ENCODE peak calls at places on chromosomes 6 and 20, in ten cellular contexts. V is NCI-H1105 treated with DMSO at 0.1 percent for 48 hours; K is stimulated activated CD4-positive, alpha-beta T cell treated with anti-CD3 and anti-CD28 coated beads, Interleukin-1b, Interleukin-23, amount 100 ng/mL, for 24 hours; O is EL; Q is NCI-H446 treated with DMSO at 0.1 percent for 48 hours; B is T-cell; S is SW480; I is naive thymus-derived CD8-positive, alpha-beta T cell; E is activated CD4-positive, alpha-beta T cell treated with anti-CD3 and anti-CD28 coated beads, Interleukin-2, amount 50 U/mL, for 1 hour; Z is posterior cingulate gyrus. P is an unnamed sample.

GRCh38 chr20:25470045-25470444 is 62.6 kb downstream of the GINS1 start:
- DNase-seq in O (peak; percentile 13), B (peak; percentile 26), V (peak; percentile 14), I (peak; percentile 12), Q (no peak), E (peak; percentile 51), S (peak; percentile 25), Z (peak; percentile 65), K (no peak), P (peak; percentile 26)

GRCh38 chr6:167443098-167443680 is 118.3 kb downstream of the TTLL2 start:
- DNase-seq in B (no peak), O (no peak), Z (no peak), E (no peak), Q (no peak), I (no peak), K (no peak), V (no peak), S (no peak), P (no peak)

GRCh38 chr20:58466729-58467571 is 48.2 kb downstream of the APCDD1L start:
- DNase-seq in Q (no peak), E (no peak), O (no peak), B (no peak), V (no peak), K (no peak), S (no peak), Z (no peak), I (no peak), P (no peak)

GRCh38 chr6:40586800-40587201 is 363 bp downstream of the LRFN2 start:
- DNase-seq in V (peak; percentile 56), E (no peak), Q (no peak), S (no peak), Z (peak; percentile 85), O (no peak), K (no peak), B (no peak), I (peak; percentile 10), P (no peak)

GRCh38 chr20:61458146-61458746 is 206.2 kb downstream of the CDH4 start:
- DNase-seq in Q (no peak), O (no peak), S (no peak), I (no peak), Z (no peak), V (no peak), K (no peak), E (no peak), B (no peak), P (no peak)

GRCh38 chr6:166640342-166641043 is 13.4 kb upstream of the RPS6KA2 start:
- DNase-seq in B (no peak), S (no peak), E (no peak), O (no peak), V (no peak), Z (no peak), K (no peak), Q (no peak), I (no peak), P (no peak)

GRCh38 chr6:39821014-39821738 is 29.0 kb downstream of the DAAM2 start:
- DNase-seq in E (no peak), Z (no peak), I (no peak), Q (no peak), B (no peak), S (no peak), V (no peak), O (no peak), K (no peak), P (no peak)

GRCh38 chr6:135993321-135993720 is 141.8 kb downstream of the PDE7B start:
- DNase-seq in Z (no peak), I (no peak), Q (no peak), V (no peak), E (no peak), B (no peak), O (no peak), K (no peak), S (no peak), P (no peak)

GRCh38 chr20:57582029-57582378 is 21.1 kb downstream of the PCK1 start:
- DNase-seq in Z (no peak), I (no peak), V (no peak), Q (no peak), E (no peak), O (no peak), B (no peak), K (no peak), S (no peak), P (no peak)

GRCh38 chr6:75481394-75481793 is 12.2 kb downstream of the FILIP1 start:
- DNase-seq in S (no peak), Q (no peak), B (no peak), K (no peak), Z (no peak), E (no peak), I (no peak), V (no peak), O (peak; percentile 25), P (no peak)

GRCh38 chr6:143222758-143223334 is 162.2 kb downstream of the AIG1 start:
- DNase-seq in B (no peak), O (no peak), Z (no peak), E (no peak), K (no peak), V (no peak), I (no peak), Q (peak; percentile 40), S (no peak), P (no peak)

GRCh38 chr6:44253307-44254101 is 3.8 kb downstream of the SLC35B2 start:
- DNase-seq in E (peak; percentile 64), Z (no peak), V (peak; percentile 25), I (no peak), S (peak; percentile 48), K (no peak), Q (no peak), B (peak; percentile 57), O (peak; percentile 65), P (peak; percentile 53)

GRCh38 chr6:137415127-137415833 is 78.9 kb downstream of the OLIG3 start:
- DNase-seq in E (peak; percentile 56), Z (peak; percentile 71), V (no peak), B (peak; percentile 50), O (peak; percentile 66), I (peak; percentile 68), K (peak; percentile 38), Q (no peak), S (peak; percentile 36), P (peak; percentile 63)

GRCh38 chr6:110708295-110708965 is 106.8 kb downstream of the CDK19 start:
- DNase-seq in K (no peak), B (no peak), V (no peak), S (no peak), I (no peak), Z (no peak), Q (no peak), E (no peak), O (peak; percentile 39), P (no peak)

GRCh38 chr6:14950970-14951276 is 294.9 kb upstream of the JARID2 start:
- DNase-seq in S (no peak), O (no peak), I (no peak), B (no peak), E (no peak), K (no peak), V (no peak), Q (no peak), Z (no peak), P (no peak)

GRCh38 chr6:53956068-53956711 is 155.1 kb upstream of the MLIP start:
- DNase-seq in V (peak; percentile 86), E (no peak), S (peak; percentile 74), K (no peak), Q (peak; percentile 75), I (no peak), Z (peak; percentile 89), O (peak; percentile 75), B (no peak), P (no peak)

GRCh38 chr20:53434662-53435061 is 159.0 kb downstream of the ZNF217 start:
- DNase-seq in I (no peak), B (no peak), K (no peak), E (no peak), Q (peak; percentile 56), S (no peak), O (no peak), V (peak; percentile 56), Z (no peak), P (no peak)

GRCh38 chr6:81769834-81770233 is 17.4 kb upstream of the TENT5A start:
- DNase-seq in O (peak; percentile 70), S (peak; percentile 27), K (no peak), Z (no peak), E (no peak), I (no peak), Q (no peak), B (no peak), V (peak; percentile 63), P (no peak)

GRCh38 chr6:170185175-170185970 is 105.5 kb downstream of the DLL1 start:
- DNase-seq in S (no peak), K (no peak), Z (no peak), V (no peak), O (no peak), I (no peak), Q (no peak), E (no peak), B (no peak), P (no peak)

GRCh38 chr6:7684843-7685242 is 41.1 kb upstream of the BMP6 start:
- DNase-seq in B (no peak), S (no peak), O (no peak), K (no peak), V (no peak), I (no peak), Z (no peak), Q (no peak), E (no peak), P (no peak)

GRCh38 chr6:157304840-157305675 is 18.3 kb downstream of the TMEM242 start:
- DNase-seq in E (no peak), O (peak; percentile 48), Z (no peak), B (no peak), Q (no peak), K (no peak), S (no peak), I (no peak), V (no peak), P (no peak)

GRCh38 chr6:152220785-152221184 is 413.3 kb downstream of the ESR1 start:
- DNase-seq in B (no peak), Z (no peak), S (no peak), V (no peak), O (no peak), K (no peak), E (no peak), I (no peak), Q (no peak), P (no peak)

GRCh38 chr6:149852180-149852579 is 12.0 kb downstream of the LRP11 start:
- DNase-seq in K (no peak), V (no peak), S (no peak), I (no peak), Z (no peak), Q (no peak), B (no peak), E (no peak), O (peak; percentile 63), P (no peak)

GRCh38 chr20:32490942-32491763 is 94.0 kb downstream of the NOL4L start:
- DNase-seq in Q (no peak), E (no peak), B (no peak), V (no peak), I (no peak), K (no peak), Z (peak; percentile 12), S (no peak), O (no peak), P (no peak)

GRCh38 chr6:52261229-52261628 is 16.9 kb upstream of the IL17F start:
- DNase-seq in Q (no peak), E (no peak), B (no peak), Z (no peak), O (peak; percentile 82), S (no peak), I (no peak), V (peak; percentile 32), K (no peak), P (no peak)

GRCh38 chr20:62227977-62228958 is 8.2 kb upstream of the HRH3 start:
- DNase-seq in O (no peak), S (no peak), E (no peak), I (no peak), Q (no peak), K (no peak), Z (no peak), B (no peak), V (no peak), P (no peak)

GRCh38 chr6:135851442-135852271 is at the start of gene PDE7B:
- DNase-seq in V (no peak), I (peak; percentile 30), Z (peak; percentile 89), K (no peak), E (peak; percentile 30), O (peak; percentile 98), Q (peak; percentile 90), S (no peak), B (peak; percentile 42), P (peak; percentile 15)

GRCh38 chr6:5506575-5506974 is 245.3 kb downstream of the FARS2 start:
- DNase-seq in I (no peak), K (no peak), V (no peak), O (no peak), Q (no peak), E (no peak), B (no peak), Z (no peak), S (no peak), P (no peak)